ENCODE peak calls at places on chromosomes 3 and 15, in ten cellular contexts. V, L, C, Z, K, E, S, O, W and G are unnamed samples. For H3K36me3, the result is how much of the 10 kb centered on the place peaks cover.

GRCh38 chr3:50319181-50319871 is 3.2 kb downstream of the HYAL2 start:
- DNase-seq in L (no peak), K (no peak), S (no peak), O (no peak), E (no peak), V (no peak), W (no peak), Z (no peak), C (no peak), G (no peak)

GRCh38 chr3:102737353-102737752 is 302.5 kb downstream of the ZPLD1 start:
- DNase-seq in K (no peak), C (no peak), O (no peak), W (no peak), S (no peak), L (no peak), Z (no peak), E (no peak), V (no peak), G (no peak)

GRCh38 chr3:62368705-62369475 is 4.5 kb downstream of the FEZF2 start:
- DNase-seq in L (no peak), E (peak), K (no peak), S (no peak), C (no peak), Z (peak), V (no peak), W (no peak), O (no peak), G (no peak)

GRCh38 chr15:32659340-32659831 is 17.9 kb downstream of the SCG5 start:
- DNase-seq in L (no peak), Z (peak), W (no peak), O (no peak), V (peak), C (no peak), S (no peak), E (no peak), K (no peak), G (no peak)

GRCh38 chr3:129793356-129793755 is 100.2 kb downstream of the TMCC1 start:
- DNase-seq in O (no peak), L (peak), C (no peak), E (peak), W (peak), Z (peak), V (no peak), K (no peak), S (no peak), G (no peak)

GRCh38 chr3:45664558-45664957 is 24.6 kb upstream of the SACM1L start:
- DNase-seq in E (no peak), S (peak), L (no peak), V (no peak), Z (no peak), K (no peak), W (no peak), O (no peak), C (peak), G (peak)

GRCh38 chr3:42772670-42773408 is at the start of gene CCDC13:
- DNase-seq in K (peak), Z (peak), V (no peak), E (peak), S (peak), O (peak), W (peak), C (peak), L (peak), G (peak)

GRCh38 chr3:182954553-182954952 is 25.8 kb downstream of the DCUN1D1 start:
- DNase-seq in K (no peak), Z (peak), W (no peak), V (no peak), L (no peak), O (no peak), C (no peak), S (no peak), E (no peak), G (no peak)

GRCh38 chr15:84721381-84721780 is 5.4 kb upstream of the SEC11A start:
- DNase-seq in E (no peak), C (peak), O (no peak), Z (no peak), S (no peak), V (no peak), L (no peak), K (no peak), W (no peak), G (no peak)

GRCh38 chr15:41783272-41783660 is 9.0 kb downstream of the MAPKBP1 start:
- DNase-seq in K (no peak), C (no peak), W (no peak), O (no peak), V (no peak), E (no peak), L (peak), S (no peak), Z (no peak), G (peak)

GRCh38 chr3:46908986-46909534 is 31.5 kb downstream of the PTH1R start:
- DNase-seq in C (no peak), L (no peak), E (no peak), O (no peak), V (no peak), W (no peak), K (no peak), S (peak), Z (no peak), G (no peak)

GRCh38 chr15:40436892-40437753 is 3.6 kb upstream of the BAHD1 start:
- DNase-seq in Z (no peak), L (no peak), S (no peak), V (no peak), O (peak), K (no peak), E (peak), W (no peak), C (no peak), G (no peak)

GRCh38 chr15:25789616-25790002 is 73.5 kb downstream of the ATP10A start:
- DNase-seq in L (no peak), K (no peak), S (no peak), O (no peak), W (no peak), Z (peak), C (no peak), E (no peak), V (no peak), G (no peak)

GRCh38 chr3:183498634-183499033 is 56.9 kb downstream of the KLHL6 start:
- DNase-seq in E (no peak), V (no peak), K (no peak), W (no peak), Z (no peak), C (no peak), O (no peak), S (no peak), L (no peak), G (no peak)

GRCh38 chr3:90145094-90145810 is 1037.8 kb downstream of the EPHA3 start:
- DNase-seq in K (no peak), C (no peak), Z (no peak), L (no peak), S (no peak), W (no peak), E (no peak), O (no peak), V (no peak), G (no peak)

GRCh38 chr3:13189639-13190375 is 116.6 kb upstream of the IQSEC1 start:
- DNase-seq in C (no peak), W (no peak), Z (peak), O (no peak), L (peak), E (no peak), S (no peak), V (no peak), K (no peak), G (no peak)

GRCh38 chr3:23576379-23576959 is 229.3 kb upstream of the UBE2E1 start:
- DNase-seq in S (no peak), V (peak), K (no peak), Z (no peak), O (no peak), C (no peak), W (no peak), E (no peak), L (no peak), G (peak)

GRCh38 chr15:38883987-38884386 is 319.4 kb upstream of the RASGRP1 start:
- DNase-seq in C (no peak), Z (peak), K (no peak), E (no peak), W (no peak), V (no peak), S (no peak), O (no peak), L (no peak), G (no peak)

GRCh38 chr3:8952130-8952529 is 11.1 kb downstream of the RAD18 start:
- DNase-seq in L (no peak), O (no peak), E (no peak), K (no peak), Z (peak), C (no peak), V (no peak), W (no peak), S (no peak), G (no peak)

GRCh38 chr3:44415421-44415820 is 62.0 kb downstream of the ZNF445 start:
- DNase-seq in L (no peak), K (no peak), Z (no peak), W (no peak), O (no peak), C (no peak), V (no peak), S (no peak), E (no peak), G (no peak)

GRCh38 chr3:107880702-107881101 is 210.1 kb downstream of the CD47 start:
- DNase-seq in E (no peak), L (no peak), V (no peak), Z (no peak), O (no peak), S (no peak), C (no peak), K (no peak), W (no peak), G (no peak)

GRCh38 chr3:177284383-177284881 is 87.2 kb upstream of the TBL1XR1 start:
- DNase-seq in S (peak), C (no peak), W (no peak), L (peak), E (peak), Z (peak), K (peak), V (no peak), O (no peak), G (peak)

GRCh38 chr3:197256836-197257444 is 41.5 kb downstream of the DLG1 start:
- DNase-seq in E (peak), S (no peak), Z (peak), V (peak), O (no peak), K (peak), C (peak), L (peak), W (no peak), G (peak)

GRCh38 chr15:40381818-40382529 is 547 bp upstream of the KNSTRN start:
- DNase-seq in L (no peak), C (no peak), W (no peak), O (no peak), Z (no peak), V (no peak), E (no peak), K (no peak), S (no peak), G (no peak)

GRCh38 chr3:40024526-40024925 is 215.1 kb downstream of the MYRIP start:
- DNase-seq in K (no peak), L (no peak), S (no peak), O (no peak), C (no peak), E (no peak), V (no peak), W (no peak), Z (no peak), G (no peak)

DNA sequence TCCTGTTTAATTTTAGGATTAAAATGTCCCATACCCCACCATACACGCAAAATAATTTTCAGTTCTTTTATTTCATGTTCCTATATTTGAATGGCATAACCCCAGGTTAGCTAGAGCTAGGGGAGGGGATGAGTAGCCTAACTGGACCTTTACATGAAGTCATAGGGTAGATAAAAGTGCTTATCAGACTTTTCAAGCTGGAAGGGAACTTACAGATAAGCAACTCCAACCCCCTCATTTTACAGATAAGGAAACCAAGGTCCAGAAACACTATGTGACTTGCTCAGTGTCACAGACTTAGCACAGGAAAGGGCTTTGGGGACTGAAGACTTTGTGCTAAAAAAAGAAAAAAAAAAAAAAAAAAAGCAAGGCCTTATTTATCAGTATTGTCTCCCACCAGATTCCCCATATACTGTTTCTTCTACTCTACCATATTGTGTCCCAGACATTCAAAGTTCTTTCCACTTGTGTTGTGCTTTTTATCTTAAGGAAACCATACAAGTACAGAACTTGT is 10.6 kb upstream of the TNIK start:
- DNase-seq in Z (no peak), V (no peak), K (peak), E (no peak), S (no peak), C (no peak), W (no peak), L (peak), O (no peak), G (peak)
- H3K27ac ChIP-seq in Z (no peak), V (no peak), K (peak), E (no peak), S (no peak), C (no peak), W (no peak), L (peak), O (no peak), G (peak)

GRCh38 chr3:156704370-156705036 is 30.1 kb downstream of the TIPARP start:
- DNase-seq in L (no peak), Z (no peak), C (no peak), V (no peak), E (no peak), K (no peak), W (no peak), O (no peak), S (no peak), G (no peak)
- H3K36me3 ChIP-seq in L (under half), Z (half or more), C (under half), V (under half), E (under half), K (half or more), W (under half), O (under half), S (under half), G (under half)

DNA sequence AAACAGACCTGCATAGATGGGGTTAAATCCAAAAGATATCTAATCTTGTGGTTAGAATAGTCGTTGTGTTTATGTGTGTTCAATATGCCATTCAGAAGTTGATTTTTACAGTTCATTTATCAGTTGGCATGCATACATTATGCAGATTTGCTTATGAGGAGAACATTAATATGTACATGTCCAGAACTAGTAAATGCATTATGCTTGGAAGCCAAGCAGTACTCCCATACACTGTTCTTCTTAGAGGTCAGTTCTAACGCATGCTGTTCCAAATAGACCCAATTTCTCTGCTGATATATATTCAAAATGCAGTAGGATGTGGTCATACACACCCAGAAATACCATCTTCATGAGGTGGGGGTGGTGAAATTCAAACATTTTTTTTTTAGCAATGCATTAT is 955 bp downstream of the FGF12 start:
- DNase-seq in O (no peak), L (no peak), W (no peak), E (no peak), S (no peak), K (no peak), V (no peak), C (no peak), Z (no peak), G (no peak)
- H3K4me3 ChIP-seq in O (no peak), L (no peak), W (no peak), E (no peak), S (no peak), K (no peak), V (no peak), C (no peak), Z (no peak), G (no peak)

DNA sequence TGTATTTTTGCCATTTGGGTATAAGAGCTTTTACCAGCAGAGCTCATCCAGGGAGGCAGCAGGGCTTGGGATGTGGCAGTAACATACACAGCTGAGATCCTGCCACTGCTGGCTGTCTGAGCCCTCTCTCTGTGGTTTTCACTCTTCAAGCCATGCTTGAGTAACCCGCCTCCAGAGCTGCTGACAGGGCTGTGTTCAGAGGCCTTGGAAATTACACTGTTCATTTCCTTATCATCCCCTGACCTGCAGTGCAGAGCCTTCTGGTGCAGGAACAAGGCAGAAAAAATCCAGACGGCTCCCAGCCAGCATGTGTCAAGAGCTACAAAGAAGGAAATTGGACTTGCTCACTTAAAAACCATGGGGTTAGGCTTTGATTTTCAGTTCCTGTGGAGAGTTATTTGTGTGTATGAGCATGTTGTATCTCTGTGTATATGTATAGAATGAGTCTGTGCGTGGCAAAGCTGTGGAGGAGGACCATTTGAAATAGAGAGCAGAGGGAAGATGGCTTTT is 47.0 kb downstream of the ZNF609 start:
- DNase-seq in L (peak), S (peak), C (no peak), W (no peak), K (peak), E (peak), O (peak), V (no peak), Z (peak), G (peak)
- H3K27ac ChIP-seq in L (peak), S (peak), C (no peak), W (no peak), K (peak), E (no peak), O (peak), V (no peak), Z (peak), G (peak)